ENCODE peak calls at places on chromosomes 16 and 17, in five cellular contexts. F is CD4-positive, alpha-beta memory T cell; X is naive thymus-derived CD4-positive, alpha-beta T cell; N is upper lobe of right lung; Y is right lobe of liver. Z is an unnamed sample.

GRCh38 chr17:11485802-11486421 is 112.4 kb upstream of the DNAH9 start:
- DNase-seq in F (no peak), X (no peak), N (no peak), Y (no peak), Z (no peak)

GRCh38 chr17:19482571-19482970 is 51.1 kb upstream of the SLC47A1 start:
- DNase-seq in F (no peak), X (no peak), N (no peak), Y (no peak), Z (peak; percentile 2)

GRCh38 chr16:80684906-80685305 is 119.5 kb downstream of the CDYL2 start:
- DNase-seq in F (no peak), X (no peak), N (no peak), Y (no peak), Z (no peak)

GRCh38 chr16:88781140-88782077 is 3.6 kb downstream of the PIEZO1 start:
- DNase-seq in F (peak; percentile 72), X (peak; percentile 60), N (peak; percentile 85), Y (no peak), Z (no peak)

GRCh38 chr17:64657610-64658125 is 4.4 kb downstream of the SMURF2 start:
- DNase-seq in F (no peak), X (no peak), N (no peak), Y (no peak), Z (no peak)

GRCh38 chr17:63398680-63399079 is 47.4 kb downstream of the CYB561 start:
- DNase-seq in F (no peak), X (no peak), N (no peak), Y (no peak), Z (no peak)

GRCh38 chr16:19817875-19818274 is 66.8 kb downstream of the GPRC5B start:
- DNase-seq in F (no peak), X (no peak), N (no peak), Y (no peak), Z (no peak)

GRCh38 chr16:86066755-86067154 is 167.8 kb downstream of the IRF8 start:
- DNase-seq in F (no peak), X (no peak), N (no peak), Y (no peak), Z (no peak)

GRCh38 chr16:81466351-81466960 is 21.8 kb downstream of the CMIP start:
- DNase-seq in F (no peak), X (no peak), N (no peak), Y (no peak), Z (no peak)

GRCh38 chr17:65058151-65058550 is 1.6 kb upstream of the GNA13 start:
- DNase-seq in F (no peak), X (no peak), N (no peak), Y (no peak), Z (no peak)

GRCh38 chr17:50363217-50364060 is 9.5 kb downstream of the MRPL27 start:
- DNase-seq in F (no peak), X (no peak), N (no peak), Y (no peak), Z (peak; percentile 65)

GRCh38 chr17:30929081-30929633 is 7.4 kb downstream of the ADAP2 start:
- DNase-seq in F (no peak), X (no peak), N (peak; percentile 31), Y (no peak), Z (no peak)

GRCh38 chr17:74231846-74232713 is 18.7 kb downstream of the TTYH2 start:
- DNase-seq in F (no peak), X (no peak), N (no peak), Y (no peak), Z (no peak)

GRCh38 chr17:3534881-3535252 is 22.7 kb downstream of the TRPV3 start:
- DNase-seq in F (no peak), X (no peak), N (no peak), Y (no peak), Z (peak; percentile 74)

GRCh38 chr17:30761058-30761457 is 63.4 kb downstream of the CRLF3 start:
- DNase-seq in F (no peak), X (no peak), N (no peak), Y (no peak), Z (no peak)

GRCh38 chr16:75477680-75478473 is 13.4 kb upstream of the TMEM170A start:
- DNase-seq in F (no peak), X (no peak), N (no peak), Y (no peak), Z (no peak)

GRCh38 chr17:67514998-67515397 is 137.9 kb downstream of the PITPNC1 start:
- DNase-seq in F (no peak), X (no peak), N (no peak), Y (no peak), Z (no peak)

GRCh38 chr16:24018485-24018884 is 182.7 kb downstream of the PRKCB start:
- DNase-seq in F (no peak), X (no peak), N (no peak), Y (no peak), Z (no peak)

GRCh38 chr16:69741951-69742904 is 12.5 kb downstream of the NOB1 start:
- DNase-seq in F (no peak), X (no peak), N (peak; percentile 83), Y (peak; percentile 91), Z (peak; percentile 78)

GRCh38 chr17:39920218-39921210 is 2.1 kb upstream of the GSDMB start:
- DNase-seq in F (no peak), X (no peak), N (no peak), Y (no peak), Z (peak; percentile 22)

GRCh38 chr17:48055531-48056245 is 7.5 kb downstream of the NFE2L1 start:
- DNase-seq in F (no peak), X (no peak), N (no peak), Y (no peak), Z (no peak)

GRCh38 chr17:78568494-78569115 is 8.6 kb downstream of the DNAH17 start:
- DNase-seq in F (no peak), X (no peak), N (no peak), Y (no peak), Z (no peak)

GRCh38 chr17:31541559-31541958 is 150.1 kb downstream of the RAB11FIP4 start:
- DNase-seq in F (no peak), X (no peak), N (no peak), Y (no peak), Z (no peak)

GRCh38 chr17:49798182-49798581 is 9.7 kb downstream of the KAT7 start:
- DNase-seq in F (no peak), X (no peak), N (no peak), Y (no peak), Z (no peak)

GRCh38 chr17:44792276-44792675 is 33.5 kb downstream of the ADAM11 start:
- DNase-seq in F (no peak), X (no peak), N (no peak), Y (no peak), Z (no peak)

GRCh38 chr17:41037853-41038350 is 3.2 kb upstream of the KRTAP1-3 start:
- DNase-seq in F (no peak), X (no peak), N (no peak), Y (no peak), Z (no peak)

GRCh38 chr17:6782244-6782643 is 6.2 kb downstream of the FBXO39 start:
- DNase-seq in F (no peak), X (no peak), N (no peak), Y (no peak), Z (no peak)

GRCh38 chr17:17495448-17496188 is 577 bp downstream of the RASD1 start:
- DNase-seq in F (peak; percentile 28), X (no peak), N (peak; percentile 77), Y (peak; percentile 46), Z (peak; percentile 31)

GRCh38 chr17:41588126-41588810 is 1.6 kb upstream of the KRT14 start:
- DNase-seq in F (no peak), X (no peak), N (peak; percentile 30), Y (no peak), Z (no peak)

GRCh38 chr17:2197271-2197670 is 106.3 kb downstream of the SMG6 start:
- DNase-seq in F (no peak), X (no peak), N (no peak), Y (no peak), Z (peak; percentile 37)

GRCh38 chr16:21265104-21265825 is 12.8 kb downstream of the CRYM start:
- DNase-seq in F (no peak), X (no peak), N (no peak), Y (peak; percentile 84), Z (no peak)

GRCh38 chr16:10564591-10564990 is 15.8 kb downstream of the EMP2 start:
- DNase-seq in F (no peak), X (no peak), N (no peak), Y (no peak), Z (no peak)
- H3K27me3 ChIP-seq in F (no peaks in the 10 kb centered on the region), X (no peaks in the 10 kb centered on the region), N (no peaks in the 10 kb centered on the region), Y (no peaks in the 10 kb centered on the region), Z (no peaks in the 10 kb centered on the region)

GRCh38 chr16:50368410-50369132 is at the start of gene BRD7:
- DNase-seq in F (peak; percentile 73), X (peak; percentile 64), N (peak; percentile 85), Y (peak; percentile 65), Z (peak; percentile 67)
- H3K4me1 ChIP-seq in F (peaks cover 53% of the 10 kb centered on the region), X (peaks cover 27% of the 10 kb centered on the region), N (peaks cover 30% of the 10 kb centered on the region), Y (peaks cover 1% of the 10 kb centered on the region), Z (peaks cover 15% of the 10 kb centered on the region)

GRCh38 chr16:73066927-73067670 is 19.2 kb upstream of the ZFHX3 start:
- DNase-seq in F (no peak), X (no peak), N (no peak), Y (no peak), Z (no peak)
- H3K27me3 ChIP-seq in F (peaks cover 13% of the 10 kb centered on the region), X (no peaks in the 10 kb centered on the region), N (peaks cover 32% of the 10 kb centered on the region), Y (peaks cover 32% of the 10 kb centered on the region), Z (no peaks in the 10 kb centered on the region)

GRCh38 chr17:71649986-71650385 is 470.8 kb upstream of the SOX9 start:
- DNase-seq in F (no peak), X (no peak), N (no peak), Y (no peak), Z (no peak)

GRCh38 chr17:71656987-71657858 is 463.6 kb upstream of the SOX9 start:
- DNase-seq in F (no peak), X (no peak), N (no peak), Y (no peak), Z (no peak)

GRCh38 chr17:71655542-71655941 is 465.3 kb upstream of the SOX9 start:
- DNase-seq in F (no peak), X (no peak), N (no peak), Y (no peak), Z (no peak)
- H3K4me1 ChIP-seq in F (no peaks in the 10 kb centered on the region), X (no peaks in the 10 kb centered on the region), N (no peaks in the 10 kb centered on the region), Y (no peaks in the 10 kb centered on the region), Z (no peaks in the 10 kb centered on the region)

GRCh38 chr17:9948967-9949366 is 43.9 kb upstream of the RCVRN start:
- DNase-seq in F (no peak), X (no peak), N (no peak), Y (no peak), Z (no peak)
- H3K27me3 ChIP-seq in F (no peaks in the 10 kb centered on the region), X (no peaks in the 10 kb centered on the region), N (no peaks in the 10 kb centered on the region), Y (no peaks in the 10 kb centered on the region), Z (no peaks in the 10 kb centered on the region)

GRCh38 chr17:76529643-76530488 is 7.6 kb downstream of the CYGB start:
- DNase-seq in F (no peak), X (no peak), N (peak; percentile 87), Y (no peak), Z (peak; percentile 82)
- H3K4me1 ChIP-seq in F (peaks cover 25% of the 10 kb centered on the region), X (peaks cover 8% of the 10 kb centered on the region), N (peaks cover 56% of the 10 kb centered on the region), Y (no peaks in the 10 kb centered on the region), Z (peaks cover 48% of the 10 kb centered on the region)

DNA sequence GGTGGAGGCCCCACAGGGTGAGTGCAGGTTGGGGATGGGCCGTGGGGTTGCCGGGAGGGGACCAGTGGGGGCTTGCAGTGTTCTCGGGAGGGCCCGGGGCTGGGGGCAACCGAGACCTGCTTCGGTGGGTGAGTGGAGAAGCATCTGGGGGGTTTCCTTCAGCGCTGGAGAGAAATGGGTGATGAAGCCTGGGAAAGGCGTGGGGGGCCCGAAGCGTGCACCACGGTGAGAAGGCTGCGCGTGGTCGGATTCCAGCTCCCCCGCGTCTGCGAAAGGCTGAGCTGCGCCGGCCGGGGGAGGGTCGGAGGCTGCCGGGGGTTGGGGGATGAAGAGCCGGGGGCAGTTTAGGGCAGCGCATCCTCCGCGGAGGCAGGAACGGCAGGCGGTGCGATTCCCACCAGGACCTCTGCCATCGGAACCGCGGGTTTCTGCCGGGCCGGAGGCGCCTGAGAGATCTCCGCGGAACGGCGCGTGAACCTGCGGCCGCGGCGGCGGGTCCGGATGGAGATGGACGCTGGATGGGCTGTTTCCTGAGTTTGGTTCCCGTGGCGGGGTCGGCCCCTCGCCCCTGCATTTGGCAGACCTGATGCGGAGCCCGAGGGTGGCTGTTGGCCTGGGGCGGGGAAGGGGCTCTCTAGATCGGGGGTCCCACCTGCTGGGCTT is 7.0 kb upstream of the SSTR5 start:
- DNase-seq in F (no peak), X (no peak), N (no peak), Y (no peak), Z (no peak)
- H3K27me3 ChIP-seq in F (no peaks in the 10 kb centered on the region), X (no peaks in the 10 kb centered on the region), N (peaks cover 42% of the 10 kb centered on the region), Y (peaks cover 16% of the 10 kb centered on the region), Z (no peaks in the 10 kb centered on the region)